ENCODE peak calls at places on chromosomes 16 and 17, in five cellular contexts. U is uterus, R is PC-9, K is cardiac fibroblast, C is heart right ventricle. I is an unnamed sample.

GRCh38 chr16:50595854-50596253 is 47.7 kb downstream of the NKD1 start:
- DNase-seq in U (no peak), R (no peak), K (no peak), C (no peak), I (no peak)

GRCh38 chr17:2172447-2172938 is 117.6 kb downstream of the HIC1 start:
- DNase-seq in U (peak), R (no peak), K (no peak), C (peak), I (peak)

GRCh38 chr16:56632160-56632847 is at the start of gene MT1M:
- DNase-seq in U (peak), R (no peak), K (no peak), C (peak), I (no peak)

GRCh38 chr17:80182118-80182844 is 12.5 kb downstream of the CARD14 start:
- DNase-seq in U (no peak), R (no peak), K (no peak), C (no peak), I (no peak)

GRCh38 chr17:65794572-65794971 is 233.1 kb upstream of the AXIN2 start:
- DNase-seq in U (no peak), R (no peak), K (peak), C (no peak), I (peak)

GRCh38 chr17:58560511-58560910 is 46.1 kb upstream of the MTMR4 start:
- DNase-seq in U (no peak), R (no peak), K (no peak), C (no peak), I (no peak)

GRCh38 chr16:77408607-77409006 is 26.2 kb downstream of the ADAMTS18 start:
- DNase-seq in U (no peak), R (no peak), K (no peak), C (no peak), I (no peak)

GRCh38 chr17:44997733-44998520 is 29.8 kb upstream of the C1QL1 start:
- DNase-seq in U (no peak), R (no peak), K (peak), C (peak), I (peak)

GRCh38 chr16:72317378-72317777 is 145.4 kb upstream of the PMFBP1 start:
- DNase-seq in U (no peak), R (no peak), K (peak), C (no peak), I (peak)

GRCh38 chr17:57455063-57455914 is 199.0 kb downstream of the MSI2 start:
- DNase-seq in U (no peak), R (no peak), K (peak), C (no peak), I (no peak)

GRCh38 chr16:66905633-66906539 is 12.8 kb downstream of the CDH16 start:
- DNase-seq in U (no peak), R (no peak), K (no peak), C (peak), I (no peak)

GRCh38 chr16:50505714-50506542 is 42.3 kb upstream of the NKD1 start:
- DNase-seq in U (no peak), R (no peak), K (no peak), C (no peak), I (no peak)

GRCh38 chr17:40415390-40415789 is 2.3 kb downstream of the TOP2A start:
- DNase-seq in U (no peak), R (peak), K (peak), C (no peak), I (peak)

GRCh38 chr16:59632266-59632855 is 898.2 kb upstream of the GOT2 start:
- DNase-seq in U (no peak), R (no peak), K (peak), C (no peak), I (peak)

GRCh38 chr17:12549499-12549901 is 116.2 kb upstream of the MYOCD start:
- DNase-seq in U (no peak), R (no peak), K (peak), C (no peak), I (peak)

GRCh38 chr17:64003526-64004121 is 5.5 kb downstream of the PRR29 start:
- DNase-seq in U (peak), R (no peak), K (no peak), C (no peak), I (no peak)

GRCh38 chr17:18315498-18316360 is 636 bp downstream of the SMCR8 start:
- DNase-seq in U (no peak), R (no peak), K (no peak), C (no peak), I (peak)

GRCh38 chr16:78829280-78829679 is 729.8 kb downstream of the WWOX start:
- DNase-seq in U (no peak), R (no peak), K (no peak), C (no peak), I (no peak)

GRCh38 chr17:39867891-39868553 is at the start of gene ZPBP2:
- DNase-seq in U (no peak), R (no peak), K (no peak), C (no peak), I (no peak)

GRCh38 chr16:50802958-50803357 is 61.1 kb downstream of the CYLD start:
- DNase-seq in U (no peak), R (no peak), K (no peak), C (no peak), I (no peak)

GRCh38 chr17:62008294-62008693 is 56.8 kb downstream of the MED13 start:
- DNase-seq in U (no peak), R (no peak), K (no peak), C (no peak), I (no peak)

GRCh38 chr17:57782642-57783337 is 37.7 kb upstream of the CCDC182 start:
- DNase-seq in U (no peak), R (no peak), K (no peak), C (no peak), I (no peak)

GRCh38 chr17:1047177-1047885 is 50.4 kb downstream of the TIMM22 start:
- DNase-seq in U (no peak), R (no peak), K (peak), C (peak), I (peak)

GRCh38 chr17:28572294-28573099 is 1.2 kb upstream of the PIGS start:
- DNase-seq in U (no peak), R (no peak), K (no peak), C (peak), I (no peak)

GRCh38 chr16:27109666-27110523 is 43.2 kb downstream of the C16orf82 start:
- DNase-seq in U (peak), R (no peak), K (peak), C (peak), I (peak)

GRCh38 chr16:86498661-86499493 is 11.4 kb upstream of the FOXF1 start:
- DNase-seq in U (no peak), R (no peak), K (peak), C (no peak), I (peak)

GRCh38 chr16:59202463-59202862 is 468.3 kb upstream of the GOT2 start:
- DNase-seq in U (no peak), R (no peak), K (no peak), C (no peak), I (no peak)

GRCh38 chr16:72568502-72568901 is 396.5 kb upstream of the PMFBP1 start:
- DNase-seq in U (no peak), R (no peak), K (no peak), C (no peak), I (no peak)

GRCh38 chr17:82655038-82655479 is 6.8 kb upstream of the WDR45B start:
- DNase-seq in U (no peak), R (peak), K (peak), C (no peak), I (peak)

GRCh38 chr16:28208131-28208530 is 3.6 kb downstream of the XPO6 start:
- DNase-seq in U (no peak), R (no peak), K (no peak), C (no peak), I (no peak)
- H3K4me3 ChIP-seq in U (no peak), R (no peak), K (no peak), C (no peak), I (no peak)

GRCh38 chr17:75587718-75588545 is at the start of gene MYO15B:
- DNase-seq in U (peak), R (no peak), K (peak), C (peak), I (no peak)
- TF ChIP-seq CTCF in U (peak), R (no peak), K (peak), C (peak), I (no peak)

GRCh38 chr17:42107597-42108576 is 4.6 kb downstream of the DHX58 start:
- DNase-seq in U (peak), R (no peak), K (peak), C (peak), I (peak)
- H3K4me3 ChIP-seq in U (no peak), R (no peak), K (peak), C (peak), I (peak)

GRCh38 chr17:77498875-77499698 is 358.3 kb downstream of the SEC14L1 start:
- DNase-seq in U (peak), R (no peak), K (no peak), C (no peak), I (no peak)

GRCh38 chr17:77499699-77500435 is 359.1 kb downstream of the SEC14L1 start:
- DNase-seq in U (peak), R (no peak), K (no peak), C (no peak), I (no peak)

GRCh38 chr17:77502626-77503292 is 362.0 kb downstream of the SEC14L1 start:
- DNase-seq in U (peak), R (no peak), K (no peak), C (no peak), I (no peak)

GRCh38 chr17:77501751-77502625 is 361.2 kb downstream of the SEC14L1 start:
- DNase-seq in U (peak), R (no peak), K (no peak), C (no peak), I (no peak)

GRCh38 chr17:77501101-77501566 is 360.4 kb downstream of the SEC14L1 start:
- DNase-seq in U (peak), R (no peak), K (no peak), C (no peak), I (peak)
- TF ChIP-seq CTCF in U (no peak), R (no peak), K (peak), C (peak), I (peak)

GRCh38 chr16:4615389-4616046 is 830 bp upstream of the UBALD1 start:
- DNase-seq in U (peak), R (no peak), K (no peak), C (peak), I (no peak)
- H3K4me3 ChIP-seq in U (peak), R (peak), K (peak), C (peak), I (peak)

GRCh38 chr17:6524520-6524919 is 31.8 kb downstream of the PITPNM3 start:
- DNase-seq in U (no peak), R (peak), K (no peak), C (no peak), I (no peak)

GRCh38 chr17:6526362-6527152 is 29.8 kb downstream of the PITPNM3 start:
- DNase-seq in U (no peak), R (no peak), K (peak), C (no peak), I (peak)

GRCh38 chr17:6525731-6526130 is 30.6 kb downstream of the PITPNM3 start:
- DNase-seq in U (no peak), R (no peak), K (no peak), C (no peak), I (no peak)

GRCh38 chr17:6523809-6524355 is 32.5 kb downstream of the PITPNM3 start:
- DNase-seq in U (no peak), R (no peak), K (no peak), C (no peak), I (no peak)

DNA sequence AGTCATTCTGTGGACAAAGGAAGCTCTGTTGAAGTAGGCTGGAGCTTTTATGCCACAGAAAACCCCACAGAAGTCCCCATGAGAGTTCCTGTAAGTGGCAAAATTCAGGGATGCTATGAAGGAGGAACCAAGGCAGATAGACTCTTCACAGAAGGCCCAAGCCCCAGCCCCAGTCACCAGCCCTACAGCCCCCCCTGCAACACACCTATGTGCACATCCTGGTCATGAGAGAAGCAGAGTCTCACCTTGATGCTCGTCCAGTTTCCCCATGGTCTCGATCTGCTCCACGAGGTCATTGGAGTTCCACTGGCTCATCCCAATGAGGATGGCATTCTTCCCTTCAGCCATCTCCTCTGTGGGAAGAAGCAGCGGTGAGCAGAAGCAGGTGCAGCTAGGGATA is 31.2 kb downstream of the PITPNM3 start:
- DNase-seq in U (no peak), R (no peak), K (no peak), C (no peak), I (no peak)
- TF ChIP-seq CTCF in U (no peak), R (no peak), K (no peak), C (no peak), I (no peak)

DNA sequence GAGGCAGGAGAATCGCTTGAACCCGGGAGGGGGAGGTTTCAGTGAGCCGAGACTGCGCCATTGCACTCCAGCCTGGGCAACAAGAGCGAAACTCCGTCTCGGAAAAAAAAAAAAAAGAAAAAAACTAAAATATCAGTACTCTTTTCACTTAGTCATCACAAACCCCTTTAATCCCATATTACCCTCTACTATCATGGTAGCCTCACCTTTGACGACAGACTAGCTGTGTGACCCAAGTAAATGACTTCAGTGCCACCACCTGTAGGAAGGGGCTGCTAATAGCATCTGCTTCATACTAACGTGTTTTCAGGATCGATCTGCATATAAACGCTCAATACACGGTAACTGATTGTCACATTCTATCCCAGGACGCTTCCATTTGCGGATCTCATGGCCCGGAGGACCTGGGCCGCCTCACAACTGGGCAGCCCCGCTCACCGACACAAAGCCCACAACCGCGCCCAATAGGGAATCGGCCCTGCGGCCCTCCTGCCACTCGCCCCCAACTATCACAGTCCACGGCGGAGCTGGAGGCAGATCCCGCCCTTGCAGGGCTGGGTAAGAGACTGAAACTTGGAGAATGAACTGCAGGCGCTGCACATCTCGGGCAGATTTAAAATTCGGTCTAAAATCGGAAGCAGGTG is 1.1 kb upstream of the ZNF263 start:
- DNase-seq in U (no peak), R (peak), K (no peak), C (no peak), I (no peak)
- H3K4me3 ChIP-seq in U (peak), R (peak), K (peak), C (peak), I (peak)

DNA sequence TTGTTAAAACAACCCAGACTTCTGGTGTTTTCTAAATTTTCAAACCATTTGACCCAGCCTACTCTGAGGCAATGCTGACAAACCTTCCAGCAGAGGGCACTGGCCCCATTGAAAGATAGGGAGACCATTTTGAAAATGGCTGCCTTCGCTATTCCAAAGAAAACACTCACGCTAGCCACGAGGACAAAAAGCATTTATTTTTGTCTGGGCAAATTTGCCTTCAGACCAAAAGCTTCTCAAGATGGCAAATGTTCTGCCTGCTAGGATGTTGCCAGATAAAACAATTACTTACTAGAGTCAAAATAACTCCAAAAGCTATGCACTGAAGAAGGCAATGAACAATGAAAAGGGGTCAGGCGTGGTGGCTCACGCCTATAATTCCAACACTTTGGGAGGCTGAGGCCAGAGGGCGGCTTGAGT is 296.7 kb upstream of the IRX5 start:
- DNase-seq in U (no peak), R (no peak), K (no peak), C (no peak), I (peak)
- TF ChIP-seq CTCF in U (no peak), R (peak), K (peak), C (peak), I (peak)

GRCh38 chr16:87559976-87560375 is 42.3 kb upstream of the JPH3 start:
- DNase-seq in U (no peak), R (no peak), K (no peak), C (no peak), I (no peak)
- H3K4me3 ChIP-seq in U (no peak), R (no peak), K (no peak), C (no peak), I (no peak)

GRCh38 chr16:88906535-88907105 is 40.2 kb upstream of the PABPN1L start:
- DNase-seq in U (no peak), R (no peak), K (no peak), C (no peak), I (no peak)

GRCh38 chr16:88910284-88911147 is 44.1 kb upstream of the PABPN1L start:
- DNase-seq in U (no peak), R (no peak), K (no peak), C (no peak), I (no peak)

GRCh38 chr16:88909431-88910210 is 43.2 kb upstream of the PABPN1L start:
- DNase-seq in U (no peak), R (no peak), K (no peak), C (peak), I (no peak)

GRCh38 chr16:88907768-88908167 is 41.3 kb upstream of the PABPN1L start:
- DNase-seq in U (no peak), R (peak), K (no peak), C (no peak), I (no peak)

GRCh38 chr16:88908307-88908706 is 41.8 kb upstream of the PABPN1L start:
- DNase-seq in U (no peak), R (no peak), K (no peak), C (peak), I (no peak)
- TF ChIP-seq CTCF in U (no peak), R (no peak), K (no peak), C (no peak), I (no peak)

I was measured in fibroblast of pulmonary artery.